ENCODE peak calls at places on chromosomes 13 and 19, in four cellular contexts. J is coronary artery, H is cardiac muscle cell, P is GM12865. R is an unnamed sample.

GRCh38 chr13:93670858-93671257 is 444.3 kb downstream of the GPC6 start:
- DNase-seq in J (no peak), P (no peak), H (no peak), R (no peak)

GRCh38 chr19:34501339-34502320 is 20.1 kb downstream of the WTIP start:
- DNase-seq in J (peak), H (peak), P (peak), R (peak)

GRCh38 chr13:39410089-39410901 is 192.7 kb downstream of the LHFPL6 start:
- DNase-seq in P (no peak), H (no peak), J (no peak), R (no peak)

GRCh38 chr13:86856996-86857395 is 814.2 kb upstream of the SLITRK5 start:
- DNase-seq in H (no peak), J (no peak), P (no peak), R (no peak)

GRCh38 chr19:57978586-57979289 is 4.4 kb upstream of the C19orf18 start:
- DNase-seq in P (no peak), J (no peak), H (no peak), R (no peak)

GRCh38 chr13:69565334-69565733 is 542.3 kb upstream of the ATXN8OS start:
- DNase-seq in P (peak), H (no peak), J (no peak), R (no peak)

GRCh38 chr13:74134777-74135305 is 637 bp upstream of the KLF12 start:
- DNase-seq in H (peak), J (peak), P (peak), R (no peak)

GRCh38 chr13:79056706-79057105 is 349.3 kb downstream of the RBM26 start:
- DNase-seq in H (no peak), J (no peak), P (peak), R (no peak)

GRCh38 chr13:82447452-82448030 is 1434.7 kb downstream of the SLITRK1 start:
- DNase-seq in J (no peak), H (no peak), P (no peak), R (no peak)

GRCh38 chr13:101211261-101211660 is 205.0 kb downstream of the NALCN start:
- DNase-seq in H (no peak), J (no peak), P (no peak), R (no peak)

GRCh38 chr13:99614465-99614885 is 113.2 kb downstream of the TM9SF2 start:
- DNase-seq in H (no peak), J (no peak), P (peak), R (no peak)
- TF ChIP-seq CTCF in H (peak), J (no peak), P (peak), R (no peak)

GRCh38 chr13:95212962-95213850 is 88.0 kb downstream of the ABCC4 start:
- DNase-seq in H (no peak), P (no peak), J (no peak), R (peak)
- TF ChIP-seq CTCF in H (no peak), P (no peak), J (no peak), R (no peak)

GRCh38 chr13:31824705-31825512 is 85.6 kb downstream of the RXFP2 start:
- DNase-seq in P (peak), H (no peak), J (no peak), R (no peak)
- TF ChIP-seq CTCF in P (peak), H (peak), J (no peak), R (peak)

GRCh38 chr19:11204076-11204602 is 6.8 kb upstream of the KANK2 start:
- DNase-seq in H (no peak), J (no peak), P (no peak), R (no peak)
- TF ChIP-seq CTCF in H (no peak), J (no peak), P (no peak), R (no peak)

DNA sequence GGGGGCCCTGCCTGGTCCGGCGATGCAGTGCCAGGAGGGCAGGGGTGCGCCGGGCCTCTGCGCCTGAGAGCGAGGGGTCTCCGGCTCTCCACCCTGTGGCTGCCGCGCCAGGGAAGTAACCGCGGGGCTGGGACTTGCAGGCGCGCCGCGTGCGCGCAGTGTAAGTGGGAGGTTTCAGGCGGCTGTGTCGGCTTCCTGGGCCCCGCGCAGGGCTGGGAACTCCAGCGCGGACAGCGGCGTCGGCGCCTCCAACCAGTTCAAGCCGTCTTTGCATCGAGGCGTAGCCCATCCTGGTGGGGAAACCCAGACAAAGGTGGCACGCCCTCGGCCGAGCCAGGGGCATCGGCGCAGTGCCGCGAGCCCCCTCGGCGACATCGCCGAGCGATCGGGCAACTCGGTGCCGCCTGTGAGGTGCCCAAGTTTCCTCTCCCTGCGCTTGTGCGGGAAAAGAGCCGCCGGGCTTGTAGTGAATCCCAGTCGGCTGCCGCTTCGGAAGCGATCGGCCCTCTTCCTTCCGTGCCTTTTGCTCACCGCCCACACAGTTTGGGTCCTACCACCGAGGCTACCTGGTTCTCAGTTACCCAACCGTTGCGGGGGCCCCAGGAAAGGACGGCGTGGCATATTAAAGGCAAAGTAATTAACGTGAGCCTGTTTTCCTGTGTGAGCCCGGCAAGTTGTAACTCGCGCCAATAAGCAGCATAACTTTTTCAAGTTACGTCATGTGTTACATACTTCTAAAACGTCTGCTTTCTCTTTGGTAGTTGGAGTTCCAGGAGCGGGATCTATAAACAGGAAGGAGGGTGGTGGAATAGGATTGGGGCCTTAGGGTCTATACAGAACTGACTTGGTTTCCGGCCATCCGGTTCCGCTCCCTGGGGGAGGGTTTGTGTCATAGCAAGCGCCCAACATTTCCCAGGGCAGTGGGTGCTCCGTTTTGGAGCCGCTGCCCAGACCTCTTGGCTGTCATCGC is 1.2 kb downstream of the LRCH1 start:
- DNase-seq in H (peak), P (peak), J (peak), R (no peak)
- TF ChIP-seq CTCF in H (peak), P (peak), J (no peak), R (peak)

DNA sequence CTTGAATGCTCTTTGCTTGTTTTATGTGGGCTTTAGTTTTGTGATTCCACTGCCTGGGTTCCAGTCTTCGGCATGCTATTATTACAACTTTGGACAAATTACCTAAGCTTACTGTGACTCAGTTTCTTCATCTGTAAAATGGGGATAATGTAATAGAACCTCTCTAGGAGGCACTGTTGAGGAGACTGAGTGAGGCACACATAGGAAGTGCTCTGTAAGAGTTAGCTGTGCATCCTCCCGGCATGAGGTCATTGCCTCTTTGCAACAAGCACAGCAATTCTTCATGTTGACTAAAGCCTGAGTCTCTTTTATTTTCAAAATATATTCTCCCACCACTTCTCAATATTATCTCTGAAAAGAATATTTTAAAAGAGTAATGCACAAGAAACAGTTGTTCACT is 227.4 kb downstream of the DLEU7 start:
- DNase-seq in P (no peak), H (no peak), J (no peak), R (no peak)
- TF ChIP-seq CTCF in P (no peak), H (no peak), J (no peak), R (no peak)

DNA sequence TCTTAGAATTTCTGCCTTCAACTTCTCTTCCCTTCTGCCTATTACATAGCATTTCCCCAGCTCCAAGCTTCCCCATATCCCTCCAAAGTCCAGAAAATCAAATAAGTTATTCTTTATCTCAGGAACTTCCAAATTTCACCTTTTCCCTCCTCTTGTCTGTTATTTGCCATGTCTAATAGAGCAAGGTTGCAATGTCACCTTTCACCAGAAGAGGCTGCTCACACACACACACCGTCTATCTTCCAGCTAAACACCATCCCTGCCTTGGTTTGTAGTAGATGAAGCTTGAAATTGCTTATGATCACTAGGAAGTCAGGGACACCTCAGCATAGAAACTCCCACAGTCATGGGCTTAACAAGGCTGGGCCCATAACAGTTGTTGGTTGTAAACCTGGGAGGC is 48.4 kb downstream of the ZNRF4 start:
- DNase-seq in J (no peak), P (peak), H (no peak), R (no peak)
- TF ChIP-seq CTCF in J (no peak), P (no peak), H (no peak), R (no peak)

GRCh38 chr19:16828990-16829821 is at the start of gene SIN3B:
- DNase-seq in J (peak), H (peak), P (peak), R (peak)
- TF ChIP-seq CTCF in J (no peak), H (no peak), P (no peak), R (no peak)

GRCh38 chr13:99276706-99277105 is 18.5 kb upstream of the GPR18 start:
- DNase-seq in H (no peak), P (no peak), J (no peak), R (no peak)
- TF ChIP-seq CTCF in H (no peak), P (no peak), J (no peak), R (no peak)

R was measured in LNCaP clone FGC.